ENCODE peak calls at places on chromosomes 7 and 10, in seven cellular contexts. A is A549, N is WTC11, K is H1, J is IMR-90, V is K562, S is GM12878. M is an unnamed sample.

GRCh38 chr10:36479073-36479472 is 646.3 kb upstream of the ANKRD30A start:
- DNase-seq in A (no peak), N (no peak), K (no peak), J (no peak), V (no peak), S (no peak), M (no peak)

GRCh38 chr10:97182327-97182990 is 3.3 kb downstream of the SLIT1 start:
- DNase-seq in A (no peak), N (no peak), K (no peak), J (no peak), V (no peak), S (no peak), M (no peak)

GRCh38 chr10:19730071-19730470 is 86.2 kb upstream of the PLXDC2 start:
- DNase-seq in A (no peak), N (no peak), K (no peak), J (peak), V (no peak), S (no peak), M (no peak)

GRCh38 chr7:104825099-104825498 is 188.9 kb upstream of the KMT2E start:
- DNase-seq in A (no peak), N (no peak), K (no peak), J (no peak), V (no peak), S (no peak), M (no peak)

GRCh38 chr7:121480058-121480457 is 84.0 kb upstream of the FAM3C start:
- DNase-seq in A (no peak), N (no peak), K (no peak), J (no peak), V (no peak), S (no peak), M (no peak)

GRCh38 chr7:6607651-6608051 is 7.8 kb upstream of the ZNF853 start:
- DNase-seq in A (no peak), N (no peak), K (no peak), J (no peak), V (no peak), S (no peak), M (peak)

GRCh38 chr10:103147645-103148044 is 45.4 kb downstream of the NT5C2 start:
- DNase-seq in A (no peak), N (no peak), K (no peak), J (no peak), V (no peak), S (no peak), M (no peak)

GRCh38 chr10:96133135-96133534 is 3.0 kb downstream of the ZNF518A start:
- DNase-seq in A (no peak), N (no peak), K (no peak), J (peak), V (no peak), S (no peak), M (no peak)

GRCh38 chr10:47354162-47354561 is 6.0 kb downstream of the RBP3 start:
- DNase-seq in A (peak), N (no peak), K (no peak), J (peak), V (peak), S (no peak), M (no peak)

GRCh38 chr7:129783097-129783919 is 169.5 kb downstream of the UBE2H start:
- DNase-seq in A (no peak), N (peak), K (no peak), J (no peak), V (no peak), S (no peak), M (peak)

GRCh38 chr10:1292611-1293021 is 236.4 kb downstream of the WDR37 start:
- DNase-seq in A (no peak), N (no peak), K (no peak), J (no peak), V (no peak), S (no peak), M (peak)

GRCh38 chr7:91941450-91941849 is 788 bp downstream of the AKAP9 start:
- DNase-seq in A (no peak), N (no peak), K (no peak), J (peak), V (peak), S (no peak), M (peak)
- TF ChIP-seq USF2 in A (no peak), N (no peak), K (no peak), J (no peak), V (no peak), S (no peak), M (no peak)

DNA sequence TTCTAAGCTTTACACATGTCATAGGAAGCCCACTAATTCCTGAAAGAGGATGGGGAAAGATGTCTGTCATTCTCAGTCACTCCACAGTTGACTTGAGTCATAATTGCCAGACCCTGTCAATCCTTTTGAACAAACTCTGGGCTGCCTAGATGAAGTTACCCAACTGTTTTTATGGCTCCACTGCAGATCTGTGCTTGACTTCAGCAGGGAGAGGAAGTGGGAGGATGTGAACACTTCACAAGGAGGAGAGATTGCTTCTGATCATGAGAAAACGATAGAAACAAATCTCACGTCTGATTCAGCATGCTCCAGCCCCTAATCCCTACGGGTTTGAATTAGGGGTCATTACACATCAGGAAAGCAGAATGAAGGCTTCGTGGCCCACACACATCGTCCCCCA is 596.6 kb upstream of the CELF2 start:
- DNase-seq in A (no peak), N (no peak), K (no peak), J (no peak), V (no peak), S (no peak), M (no peak)
- TF ChIP-seq USF2 in A (no peak), N (no peak), K (no peak), J (no peak), V (no peak), S (no peak), M (no peak)

GRCh38 chr7:116598846-116599245 is 73.2 kb upstream of the MET start:
- DNase-seq in A (no peak), N (no peak), K (no peak), J (no peak), V (no peak), S (no peak), M (no peak)
- TF ChIP-seq USF2 in A (no peak), N (no peak), K (no peak), J (no peak), V (no peak), S (no peak), M (no peak)

DNA sequence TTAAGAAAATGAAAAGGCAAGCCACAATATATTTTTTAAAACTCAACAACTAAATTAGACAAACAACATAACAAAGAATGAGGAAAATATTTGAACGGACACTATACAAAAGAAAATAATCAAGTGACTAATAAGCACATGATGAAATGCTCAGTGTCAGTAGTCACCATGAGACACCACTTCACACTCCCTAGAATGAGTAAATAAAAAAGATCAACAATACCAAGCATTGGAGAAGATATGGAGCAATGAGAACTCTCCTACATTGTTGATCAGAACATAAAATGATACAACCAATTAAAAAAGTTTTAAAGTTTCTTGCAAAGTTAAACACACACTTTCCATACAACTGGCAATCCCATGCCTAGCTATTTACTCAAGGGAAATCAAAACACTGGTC is 222.2 kb downstream of the C7orf25 start:
- DNase-seq in A (no peak), N (no peak), K (no peak), J (no peak), V (no peak), S (no peak), M (no peak)
- TF ChIP-seq USF2 in A (no peak), N (no peak), K (no peak), J (no peak), V (no peak), S (no peak), M (no peak)

GRCh38 chr10:113958631-113959382 is 84.9 kb upstream of the ADRB1 start:
- DNase-seq in A (peak), N (no peak), K (no peak), J (peak), V (no peak), S (no peak), M (no peak)

GRCh38 chr10:113960617-113961260 is 82.9 kb upstream of the ADRB1 start:
- DNase-seq in A (no peak), N (no peak), K (peak), J (no peak), V (no peak), S (no peak), M (no peak)

GRCh38 chr10:113959383-113959760 is 84.3 kb upstream of the ADRB1 start:
- DNase-seq in A (no peak), N (no peak), K (no peak), J (no peak), V (no peak), S (no peak), M (no peak)

GRCh38 chr10:113965077-113965476 is 78.6 kb upstream of the ADRB1 start:
- DNase-seq in A (no peak), N (no peak), K (no peak), J (no peak), V (no peak), S (no peak), M (no peak)

DNA sequence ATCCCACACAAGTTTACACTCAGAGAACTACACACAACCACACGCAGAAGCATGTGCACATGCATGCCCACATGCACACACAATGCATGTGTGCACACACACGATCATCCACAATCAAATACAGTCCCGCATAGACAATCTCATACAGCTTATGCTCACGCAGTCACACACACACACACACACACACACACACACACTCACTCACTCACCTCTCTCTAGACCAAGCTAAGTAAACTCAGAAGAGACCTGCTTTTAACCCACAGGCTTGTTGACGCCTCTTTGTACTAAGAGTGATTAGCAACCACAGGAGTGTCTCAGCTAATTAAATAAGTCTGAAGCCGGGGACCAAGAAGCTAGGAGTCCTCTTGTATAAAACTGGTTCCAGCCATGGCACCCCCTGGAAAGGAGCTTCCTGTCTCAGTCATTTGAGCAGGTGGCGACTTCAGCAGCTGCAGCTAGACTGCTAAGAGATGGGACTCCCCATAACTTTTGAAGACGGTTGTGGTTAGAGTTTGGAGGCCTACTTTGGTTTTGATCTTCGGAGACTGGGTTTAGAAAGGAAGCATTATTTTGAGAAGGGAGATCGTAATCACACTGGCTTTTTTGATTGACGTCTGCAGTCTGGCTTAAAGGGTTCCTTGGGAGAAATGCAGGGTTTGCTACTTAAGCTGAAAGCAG is 82.3 kb upstream of the ADRB1 start:
- DNase-seq in A (no peak), N (no peak), K (no peak), J (no peak), V (no peak), S (peak), M (no peak)
- TF ChIP-seq USF2 in A (no peak), N (no peak), K (no peak), J (no peak), V (no peak), S (no peak), M (no peak)

DNA sequence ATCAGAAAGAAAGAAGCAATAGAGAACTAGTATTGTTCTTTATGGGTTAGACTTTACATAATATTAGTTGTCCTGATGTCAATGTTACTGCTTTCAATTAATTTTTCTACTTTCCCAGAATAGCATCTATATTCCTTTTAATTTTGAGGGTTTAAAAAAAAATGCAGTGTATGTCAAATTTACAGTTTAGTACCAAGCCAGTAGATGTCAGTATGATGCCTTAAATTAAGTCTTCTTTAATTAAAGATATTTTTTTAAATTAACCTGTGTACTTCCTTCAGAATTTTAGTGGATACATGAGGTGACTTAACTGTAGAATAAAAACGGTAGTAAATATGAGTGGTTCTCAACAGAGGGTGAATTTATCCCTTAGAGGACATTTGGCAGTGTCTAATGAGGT is 35.2 kb upstream of the STOX1 start:
- DNase-seq in A (no peak), N (no peak), K (no peak), J (peak), V (no peak), S (no peak), M (no peak)
- TF ChIP-seq USF2 in A (no peak), N (no peak), K (no peak), J (no peak), V (no peak), S (no peak), M (no peak)

GRCh38 chr10:43105119-43105792 is 28.4 kb downstream of the RET start:
- DNase-seq in A (peak), N (peak), K (peak), J (peak), V (peak), S (no peak), M (peak)
- TF ChIP-seq USF2 in A (no peak), N (no peak), K (no peak), J (peak), V (no peak), S (no peak), M (no peak)

GRCh38 chr7:66500087-66500486 is 128.6 kb upstream of the KCTD7 start:
- DNase-seq in A (no peak), N (no peak), K (no peak), J (no peak), V (peak), S (no peak), M (no peak)
- TF ChIP-seq USF2 in A (peak), N (peak), K (peak), J (peak), V (peak), S (no peak), M (no peak)

DNA sequence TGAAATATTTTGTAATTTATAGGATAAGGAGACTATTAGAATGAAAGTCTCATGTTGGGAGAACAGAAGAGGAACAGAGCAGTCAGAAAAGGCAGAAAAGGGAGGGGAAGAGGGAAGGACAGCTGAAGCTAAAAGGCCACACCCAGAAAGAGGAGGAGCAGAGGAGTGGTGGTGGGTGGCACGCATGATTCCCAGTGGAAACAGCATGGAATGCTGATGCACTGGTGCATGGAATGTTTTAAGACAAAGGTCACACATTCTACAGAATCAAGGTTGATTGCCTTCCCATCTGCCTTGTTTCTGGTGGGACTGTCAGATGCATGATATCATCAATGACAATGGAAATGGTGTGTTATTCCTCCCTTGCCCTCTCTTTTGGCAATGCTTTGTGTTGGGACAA is 285.4 kb upstream of the MKI67 start:
- DNase-seq in A (no peak), N (no peak), K (no peak), J (no peak), V (no peak), S (no peak), M (no peak)
- TF ChIP-seq USF2 in A (no peak), N (no peak), K (no peak), J (no peak), V (no peak), S (no peak), M (no peak)

M was measured in SK-N-SH.